ENCODE peak calls at places on chromosome 19, in five cellular contexts. W is CD4-positive, CD25-positive, alpha-beta regulatory T cell; K is psoas muscle; E is Panc1; M is aorta. I is an unnamed sample.

GRCh38 chr19:53037101-53038097 is 7.1 kb upstream of the ERVV-2 start:
- DNase-seq in W (no peak), K (no peak), E (no peak), M (no peak), I (no peak)

GRCh38 chr19:39502640-39503417 is 4.1 kb downstream of the DLL3 start:
- DNase-seq in W (peak; percentile 86), K (peak; percentile 67), E (peak; percentile 93), M (peak; percentile 73), I (peak; percentile 81)

GRCh38 chr19:4442846-4443146 is 14.8 kb downstream of the UBXN6 start:
- DNase-seq in W (no peak), K (no peak), E (no peak), M (no peak), I (no peak)

GRCh38 chr19:41298327-41298964 is 11.5 kb upstream of the CCDC97 start:
- DNase-seq in W (no peak), K (peak; percentile 75), E (no peak), M (peak; percentile 94), I (no peak)

GRCh38 chr19:12284226-12284625 is 10.5 kb downstream of the ZNF44 start:
- DNase-seq in W (no peak), K (no peak), E (no peak), M (no peak), I (no peak)

GRCh38 chr19:30450101-30450500 is 77.9 kb downstream of the ZNF536 start:
- DNase-seq in W (no peak), K (no peak), E (no peak), M (no peak), I (no peak)

GRCh38 chr19:49506575-49507105 is 5.8 kb upstream of the FCGRT start:
- DNase-seq in W (peak; percentile 83), K (peak; percentile 47), E (no peak), M (peak; percentile 72), I (peak; percentile 68)

GRCh38 chr19:35178701-35179100 is 24.2 kb downstream of the FXYD5 start:
- DNase-seq in W (no peak), K (no peak), E (no peak), M (no peak), I (no peak)

GRCh38 chr19:4115050-4115817 is 8.7 kb downstream of the MAP2K2 start:
- DNase-seq in W (peak; percentile 93), K (no peak), E (no peak), M (peak; percentile 55), I (no peak)

GRCh38 chr19:2446390-2446789 is 10.4 kb downstream of the LMNB2 start:
- DNase-seq in W (peak; percentile 52), K (peak; percentile 88), E (no peak), M (peak; percentile 38), I (no peak)

GRCh38 chr19:30664358-30665058 is 292.3 kb downstream of the ZNF536 start:
- DNase-seq in W (no peak), K (peak; percentile 31), E (no peak), M (no peak), I (no peak)

GRCh38 chr19:34487651-34488051 is 6.1 kb downstream of the WTIP start:
- DNase-seq in W (no peak), K (no peak), E (no peak), M (no peak), I (no peak)

GRCh38 chr19:29675120-29675649 is 9.9 kb downstream of the PLEKHF1 start:
- DNase-seq in W (no peak), K (no peak), E (no peak), M (no peak), I (no peak)

GRCh38 chr19:31449379-31449778 is 100.1 kb upstream of the TSHZ3 start:
- DNase-seq in W (no peak), K (no peak), E (no peak), M (no peak), I (no peak)

GRCh38 chr19:9791552-9792181 is 23.1 kb upstream of the ZNF846 start:
- DNase-seq in W (peak; percentile 93), K (peak; percentile 95), E (peak; percentile 36), M (peak; percentile 98), I (peak; percentile 95)

GRCh38 chr19:49691243-49692101 is 556 bp downstream of the CPT1C start:
- DNase-seq in W (no peak), K (peak; percentile 72), E (no peak), M (peak; percentile 76), I (no peak)

GRCh38 chr19:8517551-8518442 is 3.8 kb upstream of the ZNF414 start:
- DNase-seq in W (peak; percentile 93), K (no peak), E (no peak), M (no peak), I (peak; percentile 40)

GRCh38 chr19:51807111-51807701 is 12.2 kb downstream of the FPR3 start:
- DNase-seq in W (no peak), K (no peak), E (no peak), M (no peak), I (no peak)

GRCh38 chr19:49954092-49954825 is 6.7 kb downstream of the SIGLEC11 start:
- DNase-seq in W (no peak), K (no peak), E (no peak), M (peak; percentile 49), I (no peak)

GRCh38 chr19:46639356-46640061 is 3.5 kb upstream of the GNG8 start:
- DNase-seq in W (peak; percentile 48), K (peak; percentile 66), E (no peak), M (peak; percentile 89), I (no peak)

GRCh38 chr19:5292453-5292842 is 48.2 kb downstream of the PTPRS start:
- DNase-seq in W (no peak), K (no peak), E (no peak), M (no peak), I (no peak)

GRCh38 chr19:7013678-7014077 is 7.6 kb downstream of the MBD3L2B start:
- DNase-seq in W (no peak), K (no peak), E (no peak), M (no peak), I (no peak)
- H3K9me3 ChIP-seq in W (no peaks in the 10 kb centered on the region), K (peaks cover 3% of the 10 kb centered on the region), E (no peaks in the 10 kb centered on the region), M (no peaks in the 10 kb centered on the region), I (no peaks in the 10 kb centered on the region)

DNA sequence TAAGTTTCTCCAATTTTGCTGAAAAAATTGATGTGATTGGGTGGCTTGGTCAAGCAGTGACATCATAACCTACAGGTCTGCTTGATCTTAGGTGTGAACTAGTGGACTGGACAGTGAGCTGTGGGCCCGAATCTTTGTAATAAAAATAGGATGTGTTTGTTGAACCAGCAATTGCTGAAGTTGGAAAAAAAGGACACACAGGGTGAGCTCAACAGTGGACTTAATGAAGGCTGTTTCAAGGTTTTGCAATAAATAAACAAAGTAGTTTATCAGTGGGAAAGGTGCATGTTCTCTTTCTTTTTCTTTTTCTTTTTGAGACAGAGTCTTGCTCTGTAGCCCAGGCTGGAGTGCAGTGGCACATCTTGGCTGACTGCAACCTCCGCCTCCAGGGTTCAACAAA is 30.3 kb upstream of the ZNF726 start:
- DNase-seq in W (no peak), K (no peak), E (no peak), M (no peak), I (no peak)
- H3K9me3 ChIP-seq in W (peaks cover 4% of the 10 kb centered on the region), K (no peaks in the 10 kb centered on the region), E (no peaks in the 10 kb centered on the region), M (no peaks in the 10 kb centered on the region), I (no peaks in the 10 kb centered on the region)

GRCh38 chr19:27709496-27709895 is 1503.5 kb downstream of the UQCRFS1 start:
- DNase-seq in W (no peak), K (no peak), E (no peak), M (no peak), I (no peak)
- H3K9me3 ChIP-seq in W (no peaks in the 10 kb centered on the region), K (no peaks in the 10 kb centered on the region), E (no peaks in the 10 kb centered on the region), M (peaks cover 4% of the 10 kb centered on the region), I (no peaks in the 10 kb centered on the region)

GRCh38 chr19:32748497-32748896 is 28.9 kb downstream of the TDRD12 start:
- DNase-seq in W (peak; percentile 38), K (no peak), E (no peak), M (no peak), I (no peak)
- H3K9me3 ChIP-seq in W (no peaks in the 10 kb centered on the region), K (no peaks in the 10 kb centered on the region), E (no peaks in the 10 kb centered on the region), M (no peaks in the 10 kb centered on the region), I (no peaks in the 10 kb centered on the region)

GRCh38 chr19:21149877-21150276 is 8.0 kb downstream of the ZNF431 start:
- DNase-seq in W (no peak), K (no peak), E (no peak), M (no peak), I (no peak)
- H3K9me3 ChIP-seq in W (peaks cover 22% of the 10 kb centered on the region), K (no peaks in the 10 kb centered on the region), E (peaks cover 3% of the 10 kb centered on the region), M (no peaks in the 10 kb centered on the region), I (no peaks in the 10 kb centered on the region)

GRCh38 chr19:33344210-33344609 is 29.3 kb upstream of the CEBPG start:
- DNase-seq in W (no peak), K (no peak), E (no peak), M (no peak), I (no peak)
- H3K9me3 ChIP-seq in W (no peaks in the 10 kb centered on the region), K (no peaks in the 10 kb centered on the region), E (no peaks in the 10 kb centered on the region), M (no peaks in the 10 kb centered on the region), I (no peaks in the 10 kb centered on the region)

GRCh38 chr19:19552811-19553210 is 14.7 kb downstream of the CILP2 start:
- DNase-seq in W (no peak), K (no peak), E (no peak), M (no peak), I (peak; percentile 30)
- H3K9me3 ChIP-seq in W (no peaks in the 10 kb centered on the region), K (no peaks in the 10 kb centered on the region), E (no peaks in the 10 kb centered on the region), M (no peaks in the 10 kb centered on the region), I (no peaks in the 10 kb centered on the region)

DNA sequence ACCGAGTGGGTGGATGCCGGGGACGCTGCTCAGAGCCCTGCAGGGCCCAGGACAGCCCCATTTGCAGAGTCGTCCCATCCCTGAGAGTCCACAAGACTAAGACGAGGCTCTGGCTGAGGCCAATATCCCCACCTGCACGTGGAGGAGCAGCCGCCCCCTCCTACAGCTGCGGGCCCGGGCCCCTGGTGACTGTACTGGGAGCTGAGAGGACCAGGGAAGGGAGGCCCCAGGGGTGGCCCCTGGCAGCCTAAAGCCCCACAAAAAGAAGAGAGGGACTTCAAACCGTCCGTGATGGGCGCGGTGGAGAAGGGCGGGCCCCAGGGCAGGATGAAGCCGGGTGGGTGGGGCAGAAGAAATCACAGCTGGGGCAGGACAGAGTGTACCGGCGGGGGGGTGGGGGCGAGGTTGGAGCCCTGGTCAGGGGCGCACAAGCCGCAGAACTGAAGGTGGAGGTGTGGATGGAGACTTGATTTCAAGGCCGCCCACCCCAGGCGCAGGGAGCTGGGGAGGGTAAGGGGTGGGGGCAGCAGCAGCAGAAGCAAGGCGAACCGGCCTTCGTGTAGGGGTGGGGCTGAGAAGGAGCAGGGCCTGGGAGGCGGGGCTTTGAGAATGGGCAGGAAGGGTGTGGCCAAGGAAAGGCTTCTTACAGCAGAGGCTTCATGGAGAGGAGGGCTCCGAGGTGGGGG is 12.9 kb downstream of the CFD start:
- DNase-seq in W (peak; percentile 93), K (peak; percentile 60), E (no peak), M (peak; percentile 76), I (peak; percentile 76)
- H3K9me3 ChIP-seq in W (no peaks in the 10 kb centered on the region), K (no peaks in the 10 kb centered on the region), E (no peaks in the 10 kb centered on the region), M (no peaks in the 10 kb centered on the region), I (no peaks in the 10 kb centered on the region)

DNA sequence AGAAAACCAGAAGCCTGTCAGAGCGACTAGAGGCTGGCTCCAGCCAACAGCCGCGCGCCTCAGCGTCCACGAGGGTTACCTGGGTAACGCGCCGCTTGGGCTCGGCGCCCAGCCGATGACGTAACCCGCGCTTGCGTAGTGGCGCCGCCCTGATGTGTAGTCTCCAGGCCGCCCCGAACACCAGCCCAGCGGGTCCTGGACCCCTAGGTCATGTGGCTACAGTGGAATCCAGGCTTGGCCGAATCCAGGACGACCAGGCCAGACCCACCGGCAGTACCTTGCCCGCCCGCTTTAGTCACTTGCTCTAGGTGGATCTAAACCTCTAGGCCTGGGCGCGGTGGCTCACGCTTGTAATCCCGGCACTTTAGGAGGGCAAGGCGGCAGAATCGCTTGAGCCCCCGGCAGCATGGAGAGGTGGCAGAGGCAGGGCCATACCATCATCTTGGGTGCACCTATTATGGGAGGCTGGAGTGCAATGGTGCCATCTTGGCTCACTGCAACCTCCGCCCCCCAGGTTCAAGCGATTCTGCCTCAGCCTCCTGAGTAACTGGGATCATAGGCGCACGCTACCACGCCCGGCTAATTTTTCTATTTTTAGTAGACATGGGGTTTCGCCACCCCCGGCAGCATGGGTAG is 7.2 kb upstream of the ZNF606 start:
- DNase-seq in W (peak; percentile 58), K (peak; percentile 77), E (no peak), M (peak; percentile 71), I (no peak)
- H3K9me3 ChIP-seq in W (peaks cover 38% of the 10 kb centered on the region), K (peaks cover 57% of the 10 kb centered on the region), E (peaks cover 24% of the 10 kb centered on the region), M (peaks cover 22% of the 10 kb centered on the region), I (peaks cover 12% of the 10 kb centered on the region)